ENCODE peak calls at places on chromosome 17, in nine cellular contexts. One of them, this sample, is unnamed.

GRCh38 chr17:40121191-40121885 is 433 bp upstream of the MSL1 start:
- DNase-seq in SK-N-SH: no peak
- DNase-seq in aorta: peak; percentile 86
- DNase-seq in lower lobe of right lung: peak; percentile 65
- DNase-seq in GM23248: peak; percentile 74
- DNase-seq in thoracic aorta: no peak
- DNase-seq in OCI-LY7: peak; percentile 51
- DNase-seq in uterus: peak; percentile 71
- DNase-seq in mammary epithelial cell: peak; percentile 39
- DNase-seq in this sample: no peak

GRCh38 chr17:82333279-82334171 is at the start of gene SECTM1:
- DNase-seq in SK-N-SH: peak; percentile 77
- DNase-seq in aorta: peak; percentile 87
- DNase-seq in lower lobe of right lung: peak; percentile 81
- DNase-seq in GM23248: peak; percentile 86
- DNase-seq in thoracic aorta: no peak
- DNase-seq in OCI-LY7: no peak
- DNase-seq in uterus: peak; percentile 72
- DNase-seq in mammary epithelial cell: no peak
- DNase-seq in this sample: peak; percentile 55

GRCh38 chr17:80781188-80781577 is 210.5 kb upstream of the CHMP6 start:
- DNase-seq in SK-N-SH: no peak
- DNase-seq in aorta: no peak
- DNase-seq in lower lobe of right lung: peak; percentile 70
- DNase-seq in GM23248: no peak
- DNase-seq in thoracic aorta: no peak
- DNase-seq in OCI-LY7: no peak
- DNase-seq in uterus: no peak
- DNase-seq in mammary epithelial cell: no peak
- DNase-seq in this sample: no peak

GRCh38 chr17:48909796-48910195 is 1.6 kb downstream of the UBE2Z start:
- DNase-seq in SK-N-SH: no peak
- DNase-seq in aorta: no peak
- DNase-seq in lower lobe of right lung: no peak
- DNase-seq in GM23248: peak; percentile 35
- DNase-seq in thoracic aorta: no peak
- DNase-seq in OCI-LY7: no peak
- DNase-seq in uterus: no peak
- DNase-seq in mammary epithelial cell: peak; percentile 56
- DNase-seq in this sample: no peak

GRCh38 chr17:79991140-79991923 is 44.3 kb downstream of the TBC1D16 start:
- DNase-seq in SK-N-SH: peak; percentile 100
- DNase-seq in aorta: peak; percentile 93
- DNase-seq in lower lobe of right lung: peak; percentile 90
- DNase-seq in GM23248: peak; percentile 92
- DNase-seq in thoracic aorta: no peak
- DNase-seq in OCI-LY7: peak; percentile 73
- DNase-seq in uterus: peak; percentile 81
- DNase-seq in mammary epithelial cell: peak; percentile 46
- DNase-seq in this sample: peak; percentile 82

GRCh38 chr17:76468634-76469010 is 1.2 kb downstream of the AANAT start:
- DNase-seq in SK-N-SH: no peak
- DNase-seq in aorta: no peak
- DNase-seq in lower lobe of right lung: peak; percentile 38
- DNase-seq in GM23248: no peak
- DNase-seq in thoracic aorta: no peak
- DNase-seq in OCI-LY7: no peak
- DNase-seq in uterus: no peak
- DNase-seq in mammary epithelial cell: no peak
- DNase-seq in this sample: no peak

GRCh38 chr17:42881768-42882565 is 18.6 kb upstream of the G6PC1 start:
- DNase-seq in SK-N-SH: no peak
- DNase-seq in aorta: no peak
- DNase-seq in lower lobe of right lung: no peak
- DNase-seq in GM23248: no peak
- DNase-seq in thoracic aorta: no peak
- DNase-seq in OCI-LY7: no peak
- DNase-seq in uterus: no peak
- DNase-seq in mammary epithelial cell: no peak
- DNase-seq in this sample: no peak

GRCh38 chr17:72115789-72116520 is 4.9 kb upstream of the SOX9 start:
- DNase-seq in SK-N-SH: no peak
- DNase-seq in aorta: no peak
- DNase-seq in lower lobe of right lung: no peak
- DNase-seq in GM23248: no peak
- DNase-seq in thoracic aorta: no peak
- DNase-seq in OCI-LY7: no peak
- DNase-seq in uterus: no peak
- DNase-seq in mammary epithelial cell: peak; percentile 64
- DNase-seq in this sample: no peak

GRCh38 chr17:35537569-35538209 is at the start of gene SLFN12L:
- DNase-seq in SK-N-SH: no peak
- DNase-seq in aorta: no peak
- DNase-seq in lower lobe of right lung: no peak
- DNase-seq in GM23248: no peak
- DNase-seq in thoracic aorta: no peak
- DNase-seq in OCI-LY7: no peak
- DNase-seq in uterus: no peak
- DNase-seq in mammary epithelial cell: no peak
- DNase-seq in this sample: peak; percentile 60

GRCh38 chr17:62892870-62893338 is 73.1 kb upstream of the TANC2 start:
- DNase-seq in SK-N-SH: no peak
- DNase-seq in aorta: no peak
- DNase-seq in lower lobe of right lung: peak; percentile 69
- DNase-seq in GM23248: peak; percentile 87
- DNase-seq in thoracic aorta: no peak
- DNase-seq in OCI-LY7: no peak
- DNase-seq in uterus: no peak
- DNase-seq in mammary epithelial cell: peak; percentile 98
- DNase-seq in this sample: no peak

GRCh38 chr17:11608396-11608795 is 10.1 kb downstream of the DNAH9 start:
- DNase-seq in SK-N-SH: peak; percentile 44
- DNase-seq in aorta: no peak
- DNase-seq in lower lobe of right lung: no peak
- DNase-seq in GM23248: peak; percentile 1
- DNase-seq in thoracic aorta: no peak
- DNase-seq in OCI-LY7: no peak
- DNase-seq in uterus: peak; percentile 75
- DNase-seq in mammary epithelial cell: no peak
- DNase-seq in this sample: peak; percentile 48

GRCh38 chr17:34823023-34823422 is 138.2 kb downstream of the CCT6B start:
- DNase-seq in SK-N-SH: no peak
- DNase-seq in aorta: no peak
- DNase-seq in lower lobe of right lung: no peak
- DNase-seq in GM23248: no peak
- DNase-seq in thoracic aorta: no peak
- DNase-seq in OCI-LY7: no peak
- DNase-seq in uterus: no peak
- DNase-seq in mammary epithelial cell: no peak
- DNase-seq in this sample: no peak

GRCh38 chr17:74354123-74354522 is 7.5 kb downstream of the BTBD17 start:
- DNase-seq in SK-N-SH: peak; percentile 94
- DNase-seq in aorta: no peak
- DNase-seq in lower lobe of right lung: no peak
- DNase-seq in GM23248: peak; percentile 27
- DNase-seq in thoracic aorta: no peak
- DNase-seq in OCI-LY7: peak; percentile 58
- DNase-seq in uterus: no peak
- DNase-seq in mammary epithelial cell: no peak
- DNase-seq in this sample: peak; percentile 41

GRCh38 chr17:70259400-70259799 is 90.1 kb downstream of the KCNJ2 start:
- DNase-seq in SK-N-SH: no peak
- DNase-seq in aorta: no peak
- DNase-seq in lower lobe of right lung: no peak
- DNase-seq in GM23248: no peak
- DNase-seq in thoracic aorta: no peak
- DNase-seq in OCI-LY7: no peak
- DNase-seq in uterus: no peak
- DNase-seq in mammary epithelial cell: no peak
- DNase-seq in this sample: no peak

GRCh38 chr17:71572343-71572742 is 548.5 kb upstream of the SOX9 start:
- DNase-seq in SK-N-SH: no peak
- DNase-seq in aorta: no peak
- DNase-seq in lower lobe of right lung: no peak
- DNase-seq in GM23248: no peak
- DNase-seq in thoracic aorta: no peak
- DNase-seq in OCI-LY7: no peak
- DNase-seq in uterus: no peak
- DNase-seq in mammary epithelial cell: peak; percentile 44
- DNase-seq in this sample: no peak

GRCh38 chr17:77036841-77037381 is 103.9 kb upstream of the SEC14L1 start:
- DNase-seq in SK-N-SH: peak; percentile 84
- DNase-seq in aorta: peak; percentile 58
- DNase-seq in lower lobe of right lung: no peak
- DNase-seq in GM23248: no peak
- DNase-seq in thoracic aorta: no peak
- DNase-seq in OCI-LY7: peak; percentile 86
- DNase-seq in uterus: no peak
- DNase-seq in mammary epithelial cell: peak; percentile 55
- DNase-seq in this sample: no peak

GRCh38 chr17:68290955-68291835 is at the start of the genes ARSG and SLC16A6:
- DNase-seq in SK-N-SH: peak; percentile 92
- DNase-seq in aorta: peak; percentile 86
- DNase-seq in lower lobe of right lung: peak; percentile 88
- DNase-seq in GM23248: peak; percentile 72
- DNase-seq in thoracic aorta: no peak
- DNase-seq in OCI-LY7: peak; percentile 96
- DNase-seq in uterus: peak; percentile 48
- DNase-seq in mammary epithelial cell: no peak
- DNase-seq in this sample: peak; percentile 31

GRCh38 chr17:44924107-44924544 is 8.8 kb upstream of the GFAP start:
- DNase-seq in SK-N-SH: no peak
- DNase-seq in aorta: peak; percentile 66
- DNase-seq in lower lobe of right lung: peak; percentile 16
- DNase-seq in GM23248: no peak
- DNase-seq in thoracic aorta: no peak
- DNase-seq in OCI-LY7: no peak
- DNase-seq in uterus: no peak
- DNase-seq in mammary epithelial cell: no peak
- DNase-seq in this sample: no peak

GRCh38 chr17:61403846-61404701 is 4.4 kb downstream of the TBX2 start:
- DNase-seq in SK-N-SH: no peak
- DNase-seq in aorta: peak; percentile 73
- DNase-seq in lower lobe of right lung: peak; percentile 49
- DNase-seq in GM23248: no peak
- DNase-seq in thoracic aorta: no peak
- DNase-seq in OCI-LY7: no peak
- DNase-seq in uterus: no peak
- DNase-seq in mammary epithelial cell: no peak
- DNase-seq in this sample: no peak

GRCh38 chr17:47999612-48000011 is 28.7 kb downstream of the CDK5RAP3 start:
- DNase-seq in SK-N-SH: no peak
- DNase-seq in aorta: no peak
- DNase-seq in lower lobe of right lung: peak; percentile 32
- DNase-seq in GM23248: peak; percentile 89
- DNase-seq in thoracic aorta: no peak
- DNase-seq in OCI-LY7: no peak
- DNase-seq in uterus: no peak
- DNase-seq in mammary epithelial cell: peak; percentile 69
- DNase-seq in this sample: peak; percentile 17

GRCh38 chr17:80316927-80317705 is 56.5 kb downstream of the RNF213 start:
- DNase-seq in SK-N-SH: no peak
- DNase-seq in aorta: peak; percentile 73
- DNase-seq in lower lobe of right lung: no peak
- DNase-seq in GM23248: no peak
- DNase-seq in thoracic aorta: no peak
- DNase-seq in OCI-LY7: no peak
- DNase-seq in uterus: no peak
- DNase-seq in mammary epithelial cell: no peak
- DNase-seq in this sample: no peak

GRCh38 chr17:47324224-47325020 is 667 bp downstream of the EFCAB13 start:
- DNase-seq in SK-N-SH: no peak
- DNase-seq in aorta: peak; percentile 85
- DNase-seq in lower lobe of right lung: peak; percentile 77
- DNase-seq in GM23248: peak; percentile 72
- DNase-seq in thoracic aorta: no peak
- DNase-seq in OCI-LY7: peak; percentile 70
- DNase-seq in uterus: peak; percentile 55
- DNase-seq in mammary epithelial cell: no peak
- DNase-seq in this sample: peak; percentile 51

GRCh38 chr17:44601574-44602372 is 44.5 kb downstream of the FZD2 start:
- DNase-seq in SK-N-SH: no peak
- DNase-seq in aorta: peak; percentile 71
- DNase-seq in lower lobe of right lung: peak; percentile 67
- DNase-seq in GM23248: peak; percentile 47
- DNase-seq in thoracic aorta: no peak
- DNase-seq in OCI-LY7: no peak
- DNase-seq in uterus: no peak
- DNase-seq in mammary epithelial cell: no peak
- DNase-seq in this sample: no peak

GRCh38 chr17:78888911-78889496 is 14.0 kb downstream of the CEP295NL start:
- DNase-seq in SK-N-SH: no peak
- DNase-seq in aorta: no peak
- DNase-seq in lower lobe of right lung: no peak
- DNase-seq in GM23248: no peak
- DNase-seq in thoracic aorta: no peak
- DNase-seq in OCI-LY7: no peak
- DNase-seq in uterus: no peak
- DNase-seq in mammary epithelial cell: no peak
- DNase-seq in this sample: no peak
- H3K27ac ChIP-seq in SK-N-SH: no peak overlapping the region
- H3K27ac ChIP-seq in aorta: no peak overlapping the region
- H3K27ac ChIP-seq in lower lobe of right lung: no peak overlapping the region
- H3K27ac ChIP-seq in GM23248: no peak overlapping the region
- H3K27ac ChIP-seq in thoracic aorta: no peak overlapping the region
- H3K27ac ChIP-seq in OCI-LY7: no peak overlapping the region
- H3K27ac ChIP-seq in uterus: no peak overlapping the region
- H3K27ac ChIP-seq in mammary epithelial cell: no peak overlapping the region
- H3K27ac ChIP-seq in this sample: no peak overlapping the region

GRCh38 chr17:38419508-38419981 is 8.7 kb upstream of the ARHGAP23 start:
- DNase-seq in SK-N-SH: no peak
- DNase-seq in aorta: no peak
- DNase-seq in lower lobe of right lung: no peak
- DNase-seq in GM23248: no peak
- DNase-seq in thoracic aorta: no peak
- DNase-seq in OCI-LY7: peak; percentile 30
- DNase-seq in uterus: no peak
- DNase-seq in mammary epithelial cell: no peak
- DNase-seq in this sample: no peak
- H3K4me3 ChIP-seq in SK-N-SH: peak overlapping the region; percentile 48
- H3K4me3 ChIP-seq in aorta: peak overlapping the region; percentile 16
- H3K4me3 ChIP-seq in lower lobe of right lung: no peak overlapping the region
- H3K4me3 ChIP-seq in GM23248: no peak overlapping the region
- H3K4me3 ChIP-seq in thoracic aorta: peak overlapping the region; percentile 68
- H3K4me3 ChIP-seq in OCI-LY7: peak overlapping the region; percentile 60
- H3K4me3 ChIP-seq in uterus: peak overlapping the region; percentile 15
- H3K4me3 ChIP-seq in mammary epithelial cell: no peak overlapping the region
- H3K4me3 ChIP-seq in this sample: no peak overlapping the region

GRCh38 chr17:78125138-78125913 is 3.2 kb downstream of the TMC6 start:
- DNase-seq in SK-N-SH: no peak
- DNase-seq in aorta: no peak
- DNase-seq in lower lobe of right lung: no peak
- DNase-seq in GM23248: no peak
- DNase-seq in thoracic aorta: no peak
- DNase-seq in OCI-LY7: peak; percentile 70
- DNase-seq in uterus: no peak
- DNase-seq in mammary epithelial cell: no peak
- DNase-seq in this sample: no peak
- H3K36me3 ChIP-seq in SK-N-SH: no peaks in the 10 kb centered on the region
- H3K36me3 ChIP-seq in aorta: no peaks in the 10 kb centered on the region
- H3K36me3 ChIP-seq in lower lobe of right lung: peaks cover 56% of the 10 kb centered on the region
- H3K36me3 ChIP-seq in GM23248: no peaks in the 10 kb centered on the region
- H3K36me3 ChIP-seq in thoracic aorta: no peaks in the 10 kb centered on the region
- H3K36me3 ChIP-seq in OCI-LY7: peaks cover 40% of the 10 kb centered on the region
- H3K36me3 ChIP-seq in uterus: no peaks in the 10 kb centered on the region
- H3K36me3 ChIP-seq in mammary epithelial cell: no peaks in the 10 kb centered on the region
- H3K36me3 ChIP-seq in this sample: peaks cover 15% of the 10 kb centered on the region

GRCh38 chr17:18191967-18192366 is 8.3 kb downstream of the ALKBH5 start:
- DNase-seq in SK-N-SH: peak; percentile 59
- DNase-seq in aorta: no peak
- DNase-seq in lower lobe of right lung: no peak
- DNase-seq in GM23248: peak; percentile 50
- DNase-seq in thoracic aorta: no peak
- DNase-seq in OCI-LY7: no peak
- DNase-seq in uterus: no peak
- DNase-seq in mammary epithelial cell: no peak
- DNase-seq in this sample: no peak
- H3K27ac ChIP-seq in SK-N-SH: no peak overlapping the region
- H3K27ac ChIP-seq in aorta: no peak overlapping the region
- H3K27ac ChIP-seq in lower lobe of right lung: no peak overlapping the region
- H3K27ac ChIP-seq in GM23248: no peak overlapping the region
- H3K27ac ChIP-seq in thoracic aorta: no peak overlapping the region
- H3K27ac ChIP-seq in OCI-LY7: no peak overlapping the region
- H3K27ac ChIP-seq in uterus: no peak overlapping the region
- H3K27ac ChIP-seq in mammary epithelial cell: no peak overlapping the region
- H3K27ac ChIP-seq in this sample: no peak overlapping the region

This sample was measured in small intestine.